ENCODE peak calls at places on chromosomes 11 and 22, in six cellular contexts. L is H7, N is Caco-2, D is colonic mucosa, G is BE2C, R is Panc1. A is an unnamed sample.
A peak's percentile ranks its signal among the peaks of the same experiment; 100 is the strongest.

GRCh38 chr11:10581481-10582019 is 13.1 kb upstream of the LYVE1 start:
- DNase-seq in L (no peak), N (no peak), D (no peak), G (no peak), R (no peak), A (no peak)

GRCh38 chr11:35662061-35662648 is 420 bp upstream of the TRIM44 start:
- DNase-seq in L (peak; percentile 22), N (no peak), D (no peak), G (no peak), R (no peak), A (no peak)

GRCh38 chr11:95459268-95460040 is 228.5 kb upstream of the SESN3 start:
- DNase-seq in L (no peak), N (no peak), D (no peak), G (peak; percentile 42), R (no peak), A (no peak)

GRCh38 chr11:15490535-15490934 is 375.8 kb downstream of the INSC start:
- DNase-seq in L (no peak), N (no peak), D (no peak), G (no peak), R (no peak), A (no peak)

GRCh38 chr22:39622881-39623367 is 52.4 kb downstream of the CACNA1I start:
- DNase-seq in L (peak; percentile 94), N (no peak), D (peak; percentile 70), G (peak; percentile 46), R (no peak), A (peak; percentile 93)

GRCh38 chr11:87173185-87174039 is 135.7 kb downstream of the TMEM135 start:
- DNase-seq in L (no peak), N (no peak), D (no peak), G (no peak), R (peak; percentile 20), A (peak; percentile 58)

GRCh38 chr22:41576877-41577276 is 12.8 kb downstream of the PMM1 start:
- DNase-seq in L (peak; percentile 95), N (peak; percentile 78), D (peak; percentile 40), G (peak; percentile 84), R (no peak), A (peak; percentile 93)

GRCh38 chr11:17516551-17517150 is 27.6 kb downstream of the USH1C start:
- DNase-seq in L (no peak), N (no peak), D (no peak), G (no peak), R (no peak), A (peak; percentile 38)

GRCh38 chr11:35049906-35050531 is 89.0 kb upstream of the CD44 start:
- DNase-seq in L (no peak), N (no peak), D (no peak), G (no peak), R (no peak), A (no peak)

GRCh38 chr11:27902981-27903624 is 202.8 kb upstream of the BDNF start:
- DNase-seq in L (no peak), N (no peak), D (no peak), G (no peak), R (no peak), A (no peak)

GRCh38 chr22:17472886-17473285 is 90.4 kb upstream of the SLC25A18 start:
- DNase-seq in L (no peak), N (no peak), D (no peak), G (no peak), R (no peak), A (no peak)

GRCh38 chr11:76552987-76553386 is 108.2 kb downstream of the EMSY start:
- DNase-seq in L (no peak), N (no peak), D (no peak), G (no peak), R (no peak), A (no peak)

GRCh38 chr11:131025421-131026126 is 109.3 kb upstream of the SNX19 start:
- DNase-seq in L (no peak), N (no peak), D (no peak), G (no peak), R (no peak), A (no peak)

GRCh38 chr11:79400717-79401330 is 40.0 kb downstream of the TENM4 start:
- DNase-seq in L (peak; percentile 61), N (peak; percentile 49), D (peak; percentile 40), G (peak; percentile 64), R (no peak), A (peak; percentile 72)

GRCh38 chr11:105219269-105219668 is 79.7 kb upstream of the CARD18 start:
- DNase-seq in L (no peak), N (no peak), D (no peak), G (peak; percentile 14), R (no peak), A (no peak)

GRCh38 chr11:14213006-14213405 is 146.0 kb downstream of the RRAS2 start:
- DNase-seq in L (no peak), N (no peak), D (no peak), G (no peak), R (no peak), A (no peak)

GRCh38 chr11:75597636-75598035 is 35.6 kb downstream of the SERPINH1 start:
- DNase-seq in L (peak; percentile 88), N (peak; percentile 76), D (no peak), G (peak; percentile 60), R (no peak), A (no peak)

GRCh38 chr11:119432484-119433368 is 9.8 kb upstream of the THY1 start:
- DNase-seq in L (peak; percentile 59), N (no peak), D (no peak), G (no peak), R (no peak), A (peak; percentile 92)

GRCh38 chr22:49934144-49934890 is 15.9 kb downstream of the CRELD2 start:
- DNase-seq in L (peak; percentile 81), N (no peak), D (peak; percentile 59), G (no peak), R (no peak), A (no peak)

GRCh38 chr22:49395617-49396016 is 432.1 kb downstream of the BRD1 start:
- DNase-seq in L (no peak), N (no peak), D (no peak), G (no peak), R (no peak), A (no peak)

GRCh38 chr11:121928597-121929580 is 187.1 kb downstream of the BLID start:
- DNase-seq in L (peak; percentile 17), N (no peak), D (no peak), G (no peak), R (no peak), A (no peak)

GRCh38 chr11:117075186-117075585 is 23.0 kb downstream of the SIK3 start:
- DNase-seq in L (no peak), N (no peak), D (no peak), G (no peak), R (no peak), A (no peak)

GRCh38 chr11:122050021-122050710 is 65.8 kb downstream of the BLID start:
- DNase-seq in L (no peak), N (no peak), D (no peak), G (no peak), R (no peak), A (peak; percentile 6)

GRCh38 chr22:46734830-46735453 is 3.1 kb downstream of the CERK start:
- DNase-seq in L (peak; percentile 30), N (no peak), D (peak; percentile 61), G (peak; percentile 60), R (no peak), A (peak; percentile 69)

GRCh38 chr22:45763236-45763624 is 91.6 kb downstream of the ATXN10 start:
- DNase-seq in L (peak; percentile 40), N (peak; percentile 15), D (no peak), G (no peak), R (no peak), A (no peak)

GRCh38 chr11:92838655-92839334 is 130.7 kb upstream of the MTNR1B start:
- DNase-seq in L (peak; percentile 47), N (no peak), D (no peak), G (no peak), R (no peak), A (no peak)

GRCh38 chr11:15674756-15675155 is 560.0 kb downstream of the INSC start:
- DNase-seq in L (no peak), N (no peak), D (peak; percentile 11), G (no peak), R (no peak), A (no peak)

GRCh38 chr11:79940976-79941735 is 500.3 kb upstream of the TENM4 start:
- DNase-seq in L (no peak), N (no peak), D (no peak), G (no peak), R (no peak), A (no peak)

GRCh38 chr11:46336781-46337180 is 10.5 kb upstream of the DGKZ start:
- DNase-seq in L (no peak), N (no peak), D (no peak), G (no peak), R (no peak), A (peak; percentile 57)

GRCh38 chr11:130369713-130370112 is 55.0 kb upstream of the ZBTB44 start:
- DNase-seq in L (no peak), N (no peak), D (no peak), G (no peak), R (no peak), A (no peak)

GRCh38 chr22:29308791-29309262 is 2.4 kb downstream of the GAS2L1 start:
- DNase-seq in L (no peak), N (no peak), D (no peak), G (no peak), R (no peak), A (peak; percentile 96)
- H3K4me3 ChIP-seq in L (no peak overlapping the region), N (no peak overlapping the region), D (no peak overlapping the region), G (no peak overlapping the region), R (peak overlapping the region; percentile 66), A (peak overlapping the region; percentile 25)

DNA sequence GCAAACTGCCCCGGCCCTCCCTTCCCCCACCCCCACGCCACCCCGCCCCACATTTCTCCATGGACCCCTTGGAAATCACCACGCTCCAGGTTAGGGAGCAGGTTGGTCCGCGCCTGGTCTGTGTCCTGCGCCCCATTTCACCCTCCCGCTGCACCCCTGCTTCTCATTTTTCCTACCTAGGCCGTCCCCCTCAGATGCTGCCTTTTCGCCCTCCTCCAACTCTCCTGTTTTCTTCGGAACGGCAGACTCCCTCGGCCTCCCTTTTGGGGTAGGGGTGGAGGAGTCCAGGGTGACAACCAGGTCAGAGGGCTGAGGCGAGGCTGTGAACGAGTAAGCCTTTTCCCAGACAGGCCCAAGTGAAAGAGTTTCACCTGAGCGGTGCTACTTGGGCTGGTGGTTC is 893 bp upstream of the SCN4B start:
- DNase-seq in L (peak; percentile 55), N (no peak), D (no peak), G (no peak), R (no peak), A (no peak)
- H3K4me3 ChIP-seq in L (peak overlapping the region; percentile 57), N (peak overlapping the region; percentile 37), D (peak overlapping the region; percentile 41), G (no peak overlapping the region), R (peak overlapping the region; percentile 50), A (no peak overlapping the region)

DNA sequence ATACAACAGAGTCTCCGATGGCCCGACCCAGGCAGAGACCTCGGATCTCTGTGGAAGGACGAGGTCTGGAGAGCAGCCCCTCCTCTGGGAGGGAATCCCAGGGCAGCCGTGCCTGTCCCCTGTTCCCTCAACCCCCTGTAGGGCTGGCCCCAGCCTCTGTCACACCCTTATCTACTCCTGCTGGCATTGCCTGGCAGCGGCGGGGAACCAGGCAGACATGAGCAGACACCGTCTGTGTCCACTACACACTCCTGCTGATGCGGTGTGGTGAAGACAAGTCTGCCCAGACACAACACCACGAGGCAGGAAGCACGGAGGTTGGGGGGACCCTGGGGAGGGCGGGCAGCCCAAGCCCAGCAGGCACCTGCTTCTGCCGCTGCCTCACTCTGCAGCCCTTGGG is 52.5 kb upstream of the A4GALT start:
- DNase-seq in L (peak; percentile 70), N (no peak), D (no peak), G (peak; percentile 56), R (no peak), A (peak; percentile 69)
- H3K4me3 ChIP-seq in L (no peak overlapping the region), N (no peak overlapping the region), D (no peak overlapping the region), G (no peak overlapping the region), R (no peak overlapping the region), A (no peak overlapping the region)

GRCh38 chr11:61955416-61956135 is 5.4 kb downstream of the BEST1 start:
- DNase-seq in L (peak; percentile 94), N (no peak), D (peak; percentile 50), G (no peak), R (no peak), A (no peak)
- H3K4me3 ChIP-seq in L (peak overlapping the region; percentile 40), N (peak overlapping the region; percentile 43), D (peak overlapping the region; percentile 29), G (no peak overlapping the region), R (no peak overlapping the region), A (peak overlapping the region; percentile 67)